ENCODE peak calls at places on chromosomes 13 and 19, in five cellular contexts. K, Q, O, L and A are unnamed samples. For H3K36me3 and H3K4me1, the result is how much of the 10 kb centered on the place peaks cover.

GRCh38 chr13:74306496-74306895 is 172.3 kb upstream of the KLF12 start:
- DNase-seq in K (no peak), Q (no peak), O (peak), L (no peak), A (no peak)

GRCh38 chr13:29852464-29853054 is 2.1 kb upstream of the UBL3 start:
- DNase-seq in K (no peak), Q (no peak), O (peak), L (no peak), A (no peak)

GRCh38 chr13:95524270-95524901 is 28.1 kb upstream of the CLDN10 start:
- DNase-seq in K (no peak), Q (no peak), O (no peak), L (no peak), A (no peak)

GRCh38 chr19:56125806-56126590 is 4.9 kb upstream of the ZNF787 start:
- DNase-seq in K (no peak), Q (no peak), O (no peak), L (no peak), A (no peak)

GRCh38 chr13:82698941-82699340 is 1183.3 kb downstream of the SLITRK1 start:
- DNase-seq in K (no peak), Q (no peak), O (no peak), L (no peak), A (no peak)

GRCh38 chr13:100245099-100245498 is 156.2 kb downstream of the PCCA start:
- DNase-seq in K (no peak), Q (no peak), O (no peak), L (no peak), A (no peak)

GRCh38 chr13:95355491-95355890 is 54.2 kb upstream of the ABCC4 start:
- DNase-seq in K (no peak), Q (no peak), O (peak), L (no peak), A (no peak)

GRCh38 chr13:36612242-36612641 is 61.6 kb upstream of the SERTM1 start:
- DNase-seq in K (no peak), Q (no peak), O (no peak), L (no peak), A (no peak)

GRCh38 chr13:104855581-104855980 is 1679.9 kb downstream of the EFNB2 start:
- DNase-seq in K (no peak), Q (no peak), O (no peak), L (no peak), A (no peak)

GRCh38 chr19:30371157-30371845 is 883 bp upstream of the ZNF536 start:
- DNase-seq in K (no peak), Q (no peak), O (no peak), L (no peak), A (no peak)

GRCh38 chr13:72839831-72840426 is 58.0 kb downstream of the PIBF1 start:
- DNase-seq in K (no peak), Q (no peak), O (peak), L (no peak), A (peak)

GRCh38 chr19:17184381-17184841 is 30.7 kb upstream of the USE1 start:
- DNase-seq in K (no peak), Q (no peak), O (peak), L (no peak), A (no peak)

GRCh38 chr19:757811-758668 is 7.1 kb downstream of the MISP start:
- DNase-seq in K (no peak), Q (no peak), O (no peak), L (no peak), A (no peak)

GRCh38 chr13:104593693-104594092 is 1527.5 kb upstream of the SLC10A2 start:
- DNase-seq in K (no peak), Q (no peak), O (no peak), L (no peak), A (no peak)

GRCh38 chr13:44132710-44133109 is 240.9 kb upstream of the SERP2 start:
- DNase-seq in K (peak), Q (peak), O (peak), L (no peak), A (peak)

GRCh38 chr19:49556412-49557398 is 23.7 kb downstream of the NOSIP start:
- DNase-seq in K (no peak), Q (no peak), O (no peak), L (no peak), A (no peak)

GRCh38 chr13:55302568-55302967 is 1838.2 kb upstream of the PRR20A start:
- DNase-seq in K (no peak), Q (no peak), O (no peak), L (no peak), A (no peak)

GRCh38 chr13:57311009-57311586 is 144.1 kb downstream of the PRR20E start:
- DNase-seq in K (no peak), Q (no peak), O (no peak), L (no peak), A (no peak)

GRCh38 chr13:110284809-110285519 is 22.0 kb downstream of the COL4A1 start:
- DNase-seq in K (no peak), Q (no peak), O (no peak), L (no peak), A (no peak)

GRCh38 chr13:64540468-64540867 is 2689.7 kb downstream of the PCDH9 start:
- DNase-seq in K (no peak), Q (no peak), O (peak), L (no peak), A (no peak)

GRCh38 chr13:33514362-33514761 is 228.8 kb upstream of the STARD13 start:
- DNase-seq in K (no peak), Q (no peak), O (no peak), L (no peak), A (no peak)

GRCh38 chr19:28294395-28294794 is 918.6 kb downstream of the UQCRFS1 start:
- DNase-seq in K (no peak), Q (no peak), O (no peak), L (no peak), A (no peak)

GRCh38 chr13:75181906-75182305 is 300.1 kb downstream of the TBC1D4 start:
- DNase-seq in K (no peak), Q (no peak), O (peak), L (no peak), A (no peak)

GRCh38 chr13:38348890-38349289 is 761 bp upstream of the UFM1 start:
- DNase-seq in K (no peak), Q (no peak), O (peak), L (no peak), A (no peak)

GRCh38 chr13:112687836-112688559 is 1.8 kb upstream of the ATP11A start:
- DNase-seq in K (no peak), Q (no peak), O (no peak), L (no peak), A (no peak)

GRCh38 chr13:112688560-112689497 is 1.0 kb upstream of the ATP11A start:
- DNase-seq in K (no peak), Q (no peak), O (no peak), L (no peak), A (peak)

GRCh38 chr13:112692104-112692503 is 2.3 kb downstream of the ATP11A start:
- DNase-seq in K (no peak), Q (no peak), O (no peak), L (no peak), A (no peak)

GRCh38 chr13:112690242-112690943 is 555 bp downstream of the ATP11A start:
- DNase-seq in K (no peak), Q (peak), O (peak), L (no peak), A (no peak)

GRCh38 chr13:112689498-112690241 is at the start of gene ATP11A:
- DNase-seq in K (peak), Q (peak), O (peak), L (peak), A (peak)
- TF ChIP-seq CTCF in K (peak), Q (peak), O (no peak), L (no peak), A (no peak)

GRCh38 chr19:32351807-32352630 is 6.6 kb downstream of the ZNF507 start:
- DNase-seq in K (no peak), Q (no peak), O (peak), L (no peak), A (no peak)
- H3K36me3 ChIP-seq in K (under half), Q (half or more), O (under half), L (under half), A (under half)

GRCh38 chr19:42422092-42422575 is 5.1 kb downstream of the LIPE start:
- DNase-seq in K (no peak), Q (peak), O (no peak), L (no peak), A (no peak)
- H3K4me1 ChIP-seq in K (under half), Q (half or more), O (under half), L (under half), A (under half)

DNA sequence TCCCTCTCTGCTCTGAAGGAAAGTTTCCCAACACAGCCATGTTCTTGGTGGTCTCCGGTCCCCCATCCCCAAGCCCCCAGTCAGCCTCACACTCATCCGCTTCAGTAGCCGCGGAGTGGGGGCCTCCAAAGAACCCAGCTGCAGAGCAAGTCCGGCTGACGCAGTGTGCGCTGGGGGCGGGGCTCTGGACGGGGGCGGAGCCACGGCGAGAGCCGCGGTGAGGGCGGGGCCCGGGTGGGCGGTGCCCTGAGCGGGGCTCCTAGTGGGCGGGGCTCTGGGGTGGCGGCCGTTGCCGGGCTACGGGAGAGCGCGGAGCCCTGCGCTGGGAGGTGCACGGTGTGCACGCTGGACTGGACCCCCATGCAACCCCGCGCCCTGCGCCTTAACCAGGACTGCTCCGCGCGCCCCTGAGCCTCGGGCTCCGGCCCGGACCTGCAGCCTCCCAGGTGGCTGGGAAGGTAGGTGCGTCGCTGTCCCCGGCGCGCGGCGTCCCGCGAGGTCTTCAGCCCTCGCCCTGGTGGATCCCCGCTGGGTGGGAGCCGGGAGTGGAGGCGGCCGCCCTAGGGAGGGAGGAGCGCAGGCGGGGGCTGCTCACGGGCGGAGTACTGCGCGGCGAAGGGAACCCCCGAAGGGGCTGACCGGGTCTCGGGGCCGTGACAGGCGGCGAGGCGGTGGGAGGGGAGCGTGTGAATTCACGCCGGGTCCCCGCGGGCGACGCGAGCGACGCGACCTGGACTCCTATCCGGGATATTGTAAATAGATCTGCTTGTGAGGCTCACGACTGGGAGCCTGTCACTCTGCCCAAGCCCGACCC is 9.1 kb downstream of the TNFRSF19 start:
- DNase-seq in K (peak), Q (peak), O (peak), L (peak), A (peak)
- TF ChIP-seq CTCF in K (no peak), Q (no peak), O (no peak), L (no peak), A (no peak)

DNA sequence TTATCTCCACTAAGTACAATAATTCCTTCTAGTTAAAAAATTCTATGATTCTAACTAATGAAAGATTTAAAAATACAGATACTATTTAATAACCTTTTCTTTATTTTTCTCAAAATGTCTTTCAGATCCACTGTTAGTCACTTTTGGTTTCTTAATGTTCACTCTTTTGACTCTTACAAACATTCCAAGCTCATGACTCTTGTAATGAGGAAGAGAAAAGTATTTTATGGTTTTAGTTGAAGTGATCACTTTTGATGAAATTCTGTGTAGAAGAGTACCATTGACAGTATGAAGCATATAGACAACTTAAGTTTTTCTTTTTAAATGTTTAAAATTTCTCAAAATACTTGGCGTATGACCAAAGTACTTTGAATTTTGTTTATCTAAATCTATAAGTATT is 27.8 kb downstream of the COG3 start:
- DNase-seq in K (no peak), Q (no peak), O (peak), L (no peak), A (no peak)
- H3K36me3 ChIP-seq in K (under half), Q (half or more), O (under half), L (under half), A (under half)

GRCh38 chr19:45456500-45456815 is 11.3 kb upstream of the FOSB start:
- DNase-seq in K (no peak), Q (no peak), O (no peak), L (no peak), A (no peak)
- H3K4me1 ChIP-seq in K (under half), Q (under half), O (under half), L (under half), A (under half)

GRCh38 chr13:40069173-40070044 is 413.9 kb downstream of the COG6 start:
- DNase-seq in K (peak), Q (peak), O (peak), L (no peak), A (peak)
- TF ChIP-seq CTCF in K (peak), Q (peak), O (peak), L (peak), A (peak)